ENCODE peak calls at places on chromosomes 13 and 19, in six cellular contexts. J, I, R, M, P and G are unnamed samples.

GRCh38 chr13:79988573-79988972 is 352.4 kb downstream of the SPRY2 start:
- DNase-seq in J (no peak), I (no peak), R (no peak), M (no peak), P (no peak), G (no peak)

GRCh38 chr13:34578471-34578870 is 363.6 kb upstream of the NBEA start:
- DNase-seq in J (no peak), I (no peak), R (no peak), M (no peak), P (no peak), G (no peak)

GRCh38 chr19:46788101-46788967 is at the start of gene SLC1A5:
- DNase-seq in J (peak; percentile 97), I (peak; percentile 96), R (peak; percentile 99), M (peak; percentile 97), P (peak; percentile 98), G (peak; percentile 91)

GRCh38 chr13:22082437-22083100 is 411.7 kb downstream of the FGF9 start:
- DNase-seq in J (no peak), I (no peak), R (no peak), M (no peak), P (no peak), G (no peak)

GRCh38 chr19:44847144-44848035 is 1.3 kb downstream of the NECTIN2 start:
- DNase-seq in J (peak; percentile 80), I (no peak), R (peak; percentile 17), M (no peak), P (peak; percentile 10), G (peak; percentile 77)

GRCh38 chr19:2424686-2425621 is 2.4 kb downstream of the TIMM13 start:
- DNase-seq in J (peak; percentile 64), I (peak; percentile 69), R (no peak), M (no peak), P (no peak), G (no peak)

GRCh38 chr13:51772781-51773180 is 31.2 kb downstream of the DHRS12 start:
- DNase-seq in J (no peak), I (no peak), R (no peak), M (no peak), P (no peak), G (no peak)

GRCh38 chr19:44644391-44645016 is 794 bp downstream of the PVR start:
- DNase-seq in J (no peak), I (no peak), R (no peak), M (no peak), P (no peak), G (peak; percentile 73)

GRCh38 chr19:29410974-29411615 is 114.7 kb upstream of the VSTM2B start:
- DNase-seq in J (no peak), I (no peak), R (no peak), M (no peak), P (no peak), G (no peak)

GRCh38 chr19:2554856-2555255 is 78.9 kb downstream of the GADD45B start:
- DNase-seq in J (no peak), I (no peak), R (no peak), M (no peak), P (no peak), G (peak; percentile 25)

GRCh38 chr13:110965038-110965754 is 50.3 kb upstream of the ANKRD10 start:
- DNase-seq in J (no peak), I (peak; percentile 59), R (peak; percentile 63), M (no peak), P (no peak), G (no peak)

GRCh38 chr19:43469160-43469480 is 3.7 kb upstream of the LYPD3 start:
- DNase-seq in J (no peak), I (no peak), R (no peak), M (no peak), P (no peak), G (no peak)

GRCh38 chr19:5665781-5666513 is 14.4 kb downstream of the MICOS13 start:
- DNase-seq in J (no peak), I (no peak), R (no peak), M (no peak), P (no peak), G (peak; percentile 50)

GRCh38 chr13:109088101-109088500 is 458.7 kb downstream of the MYO16 start:
- DNase-seq in J (no peak), I (no peak), R (no peak), M (no peak), P (no peak), G (no peak)

GRCh38 chr13:98254541-98254940 is 77.5 kb upstream of the RNF113B start:
- DNase-seq in J (no peak), I (no peak), R (no peak), M (no peak), P (no peak), G (no peak)

GRCh38 chr19:19115954-19116353 is 22.3 kb downstream of the TMEM161A start:
- DNase-seq in J (no peak), I (no peak), R (peak; percentile 59), M (no peak), P (peak; percentile 33), G (peak; percentile 68)

GRCh38 chr13:27599845-27600553 is 20.3 kb downstream of the LNX2 start:
- DNase-seq in J (peak; percentile 30), I (no peak), R (no peak), M (no peak), P (no peak), G (no peak)

GRCh38 chr13:72686766-72687165 is 40.7 kb downstream of the MZT1 start:
- DNase-seq in J (no peak), I (no peak), R (no peak), M (no peak), P (no peak), G (no peak)

GRCh38 chr13:21465710-21466160 is 6.6 kb upstream of the ZDHHC20 start:
- DNase-seq in J (no peak), I (no peak), R (no peak), M (no peak), P (no peak), G (no peak)

GRCh38 chr13:109271991-109272454 is 514.4 kb downstream of the IRS2 start:
- DNase-seq in J (no peak), I (no peak), R (no peak), M (no peak), P (no peak), G (no peak)

GRCh38 chr19:39671739-39672363 is 16.1 kb downstream of the LGALS16 start:
- DNase-seq in J (no peak), I (peak; percentile 3), R (peak; percentile 48), M (peak; percentile 60), P (peak; percentile 20), G (no peak)

GRCh38 chr13:99985243-99985874 is 3.8 kb downstream of the ZIC2 start:
- DNase-seq in J (no peak), I (no peak), R (no peak), M (no peak), P (no peak), G (no peak)

GRCh38 chr19:11963566-11964355 is 1.1 kb upstream of the ZNF763 start:
- DNase-seq in J (peak; percentile 87), I (no peak), R (peak; percentile 69), M (peak; percentile 75), P (peak; percentile 65), G (peak; percentile 60)

GRCh38 chr13:30744056-30744684 is 8.8 kb downstream of the ALOX5AP start:
- DNase-seq in J (peak; percentile 40), I (no peak), R (peak; percentile 91), M (peak; percentile 91), P (peak; percentile 79), G (no peak)

GRCh38 chr13:28040977-28041376 is 52.5 kb upstream of the URAD start:
- DNase-seq in J (no peak), I (no peak), R (no peak), M (no peak), P (no peak), G (no peak)

GRCh38 chr13:45833663-45834062 is 17.9 kb downstream of the SIAH3 start:
- DNase-seq in J (peak; percentile 81), I (no peak), R (no peak), M (no peak), P (no peak), G (no peak)

GRCh38 chr19:38650911-38651584 is 3.6 kb downstream of the ACTN4 start:
- DNase-seq in J (peak; percentile 36), I (peak; percentile 86), R (no peak), M (no peak), P (no peak), G (no peak)

GRCh38 chr19:867301-867793 is 7.9 kb downstream of the CFD start:
- DNase-seq in J (no peak), I (no peak), R (no peak), M (no peak), P (no peak), G (no peak)

GRCh38 chr13:38213307-38213706 is 136.3 kb upstream of the UFM1 start:
- DNase-seq in J (no peak), I (no peak), R (no peak), M (no peak), P (no peak), G (no peak)

GRCh38 chr19:2230807-2231533 is 5.2 kb downstream of the PLEKHJ1 start:
- DNase-seq in J (no peak), I (no peak), R (no peak), M (no peak), P (no peak), G (no peak)

GRCh38 chr19:48629599-48630288 is 7.4 kb downstream of the DBP start:
- DNase-seq in J (peak; percentile 75), I (no peak), R (no peak), M (no peak), P (no peak), G (peak; percentile 72)

GRCh38 chr19:10010247-10010691 is at the start of gene COL5A3:
- DNase-seq in J (peak; percentile 81), I (no peak), R (no peak), M (no peak), P (no peak), G (no peak)

GRCh38 chr13:23531446-23531845 is 38.8 kb upstream of the TNFRSF19 start:
- DNase-seq in J (no peak), I (no peak), R (no peak), M (no peak), P (no peak), G (no peak)